ENCODE peak calls at places on chromosomes 1 and 21, in six cellular contexts. C is islet precursor cell; Q is activated gamma-delta T cell treated with Interleukin-2 at 50 U/mL for 16 hours; J is activated T-cell treated with anti-CD3 and anti-CD28 coated beads, Interleukin-2, amount 50 U/mL, for 1 hour; Z is HCEC 1CT; P is hypothalamus. E is an unnamed sample.

GRCh38 chr1:109983380-109984189 is 980 bp upstream of the AHCYL1 start:
- DNase-seq in C (no peak), Q (no peak), J (no peak), Z (no peak), P (no peak), E (no peak)

GRCh38 chr1:62327360-62328051 is 8.3 kb upstream of the KANK4 start:
- DNase-seq in C (peak), Q (no peak), J (no peak), Z (no peak), P (no peak), E (no peak)

GRCh38 chr1:153546796-153547559 is 1.4 kb upstream of the S100A4 start:
- DNase-seq in C (peak), Q (no peak), J (no peak), Z (no peak), P (no peak), E (no peak)

GRCh38 chr1:171467626-171468025 is 17.7 kb upstream of the PRRC2C start:
- DNase-seq in C (no peak), Q (no peak), J (no peak), Z (no peak), P (no peak), E (no peak)

GRCh38 chr1:231200417-231201031 is 38.7 kb downstream of the TRIM67 start:
- DNase-seq in C (no peak), Q (no peak), J (no peak), Z (peak), P (no peak), E (no peak)

GRCh38 chr21:41360072-41360821 is 1.6 kb upstream of the MX2 start:
- DNase-seq in C (peak), Q (no peak), J (no peak), Z (no peak), P (no peak), E (peak)

GRCh38 chr1:208821939-208822338 is 577.8 kb upstream of the PLXNA2 start:
- DNase-seq in C (no peak), Q (no peak), J (no peak), Z (no peak), P (no peak), E (no peak)

GRCh38 chr1:8552135-8552534 is 234.2 kb downstream of the SLC45A1 start:
- DNase-seq in C (no peak), Q (no peak), J (no peak), Z (no peak), P (no peak), E (no peak)

GRCh38 chr21:32427958-32428623 is 15.6 kb downstream of the EVA1C start:
- DNase-seq in C (no peak), Q (no peak), J (no peak), Z (no peak), P (no peak), E (no peak)

GRCh38 chr1:38455829-38456563 is 403.6 kb downstream of the RRAGC start:
- DNase-seq in C (peak), Q (no peak), J (no peak), Z (no peak), P (no peak), E (no peak)

GRCh38 chr1:225477296-225477911 is 49.6 kb upstream of the LBR start:
- DNase-seq in C (no peak), Q (no peak), J (no peak), Z (no peak), P (no peak), E (no peak)

GRCh38 chr1:208203127-208203847 is 40.9 kb downstream of the PLXNA2 start:
- DNase-seq in C (no peak), Q (no peak), J (no peak), Z (no peak), P (peak), E (peak)

GRCh38 chr1:174077755-174078490 is 55.8 kb upstream of the RC3H1 start:
- DNase-seq in C (no peak), Q (no peak), J (no peak), Z (no peak), P (no peak), E (no peak)

GRCh38 chr1:147539122-147539575 is 2.2 kb upstream of the BCL9 start:
- DNase-seq in C (peak), Q (no peak), J (no peak), Z (peak), P (no peak), E (no peak)

GRCh38 chr1:109786531-109787021 is 22.9 kb upstream of the EPS8L3 start:
- DNase-seq in C (peak), Q (no peak), J (no peak), Z (no peak), P (no peak), E (no peak)

GRCh38 chr21:38956791-38957571 is 151.3 kb downstream of the ETS2 start:
- DNase-seq in C (no peak), Q (no peak), J (no peak), Z (no peak), P (peak), E (no peak)

GRCh38 chr1:8152731-8153702 is 126.9 kb upstream of the ERRFI1 start:
- DNase-seq in C (no peak), Q (peak), J (peak), Z (no peak), P (no peak), E (no peak)

GRCh38 chr21:37372127-37372731 is 5.7 kb downstream of the DYRK1A start:
- DNase-seq in C (no peak), Q (no peak), J (no peak), Z (no peak), P (no peak), E (no peak)

GRCh38 chr1:67144696-67145095 is 9.9 kb upstream of the C1orf141 start:
- DNase-seq in C (no peak), Q (peak), J (no peak), Z (no peak), P (no peak), E (no peak)